ENCODE peak calls at places on chromosomes 2 and 18, in five cellular contexts. S is dermis blood vessel endothelial cell, K is mesendoderm, D is sciatic nerve, B is AG08396. U is an unnamed sample.

GRCh38 chr2:120464448-120464931 is 118.6 kb downstream of the INHBB start:
- DNase-seq in S (no peak), K (no peak), D (no peak), B (no peak), U (peak)

GRCh38 chr2:10447300-10448207 is 573 bp downstream of the ODC1 start:
- DNase-seq in S (peak), K (peak), D (no peak), B (peak), U (peak)

GRCh38 chr2:191264647-191265079 is 19.5 kb downstream of the MYO1B start:
- DNase-seq in S (peak), K (no peak), D (no peak), B (peak), U (no peak)

GRCh38 chr18:66043009-66043408 is 292.2 kb downstream of the CDH7 start:
- DNase-seq in S (no peak), K (no peak), D (no peak), B (no peak), U (no peak)

GRCh38 chr2:85889648-85890281 is 975 bp upstream of the ST3GAL5 start:
- DNase-seq in S (no peak), K (no peak), D (no peak), B (no peak), U (no peak)

GRCh38 chr2:149438260-149438960 is 108.0 kb downstream of the LYPD6 start:
- DNase-seq in S (no peak), K (no peak), D (no peak), B (no peak), U (no peak)

GRCh38 chr2:1550658-1551316 is 137.5 kb downstream of the TPO start:
- DNase-seq in S (peak), K (peak), D (peak), B (peak), U (peak)

GRCh38 chr2:61017003-61017555 is 441 bp upstream of the PEX13 start:
- DNase-seq in S (peak), K (peak), D (peak), B (peak), U (peak)

GRCh38 chr2:80086831-80087230 is 217.7 kb downstream of the LRRTM1 start:
- DNase-seq in S (no peak), K (peak), D (no peak), B (peak), U (no peak)

GRCh38 chr2:3766824-3767223 is 63.4 kb downstream of the DCDC2C start:
- DNase-seq in S (no peak), K (no peak), D (no peak), B (no peak), U (no peak)

GRCh38 chr18:77865853-77866252 is 616.2 kb downstream of the GALR1 start:
- DNase-seq in S (no peak), K (no peak), D (no peak), B (no peak), U (no peak)

GRCh38 chr2:2075866-2076265 is 255.2 kb downstream of the MYT1L start:
- DNase-seq in S (no peak), K (no peak), D (no peak), B (no peak), U (no peak)

GRCh38 chr2:202237787-202238233 is 587 bp downstream of the SUMO1 start:
- DNase-seq in S (peak), K (peak), D (peak), B (peak), U (no peak)

GRCh38 chr2:237774811-237775553 is 23.6 kb upstream of the RBM44 start:
- DNase-seq in S (peak), K (peak), D (no peak), B (peak), U (no peak)

GRCh38 chr18:46071894-46072867 is at the start of gene PSTPIP2:
- DNase-seq in S (peak), K (peak), D (peak), B (peak), U (peak)

GRCh38 chr18:63342206-63342605 is 22.6 kb upstream of the BCL2 start:
- DNase-seq in S (peak), K (peak), D (no peak), B (no peak), U (no peak)

GRCh38 chr2:209471037-209471436 is 47.2 kb downstream of the MAP2 start:
- DNase-seq in S (peak), K (no peak), D (no peak), B (no peak), U (no peak)

GRCh38 chr2:1731963-1732768 is 12.1 kb downstream of the PXDN start:
- DNase-seq in S (no peak), K (no peak), D (peak), B (peak), U (no peak)

GRCh38 chr2:64750001-64750816 is 96.5 kb upstream of the SERTAD2 start:
- DNase-seq in S (peak), K (peak), D (peak), B (peak), U (peak)

GRCh38 chr18:24014986-24015896 is 687 bp downstream of the TTC39C start:
- DNase-seq in S (peak), K (peak), D (peak), B (peak), U (peak)

GRCh38 chr2:221780281-221780688 is 208.2 kb upstream of the EPHA4 start:
- DNase-seq in S (peak), K (peak), D (no peak), B (peak), U (no peak)

GRCh38 chr2:164054651-164055050 is 318.8 kb upstream of the FIGN start:
- DNase-seq in S (no peak), K (no peak), D (no peak), B (no peak), U (no peak)

GRCh38 chr2:241560883-241561474 is 2.4 kb downstream of the BOK start:
- DNase-seq in S (peak), K (no peak), D (no peak), B (peak), U (no peak)

GRCh38 chr18:60090170-60090569 is 190.4 kb downstream of the PMAIP1 start:
- DNase-seq in S (peak), K (peak), D (no peak), B (no peak), U (no peak)

GRCh38 chr2:162926501-162926900 is 87.9 kb upstream of the KCNH7 start:
- DNase-seq in S (no peak), K (peak), D (no peak), B (peak), U (no peak)

GRCh38 chr18:25457196-25457595 is 105.2 kb upstream of the ZNF521 start:
- DNase-seq in S (no peak), K (no peak), D (no peak), B (no peak), U (no peak)

GRCh38 chr2:225512873-225513580 is 113.5 kb downstream of the NYAP2 start:
- DNase-seq in S (no peak), K (no peak), D (no peak), B (peak), U (peak)

GRCh38 chr2:131030478-131030971 is 62.7 kb downstream of the FAM168B start:
- DNase-seq in S (no peak), K (no peak), D (peak), B (no peak), U (peak)